ENCODE peak calls at places on chromosomes 12 and 14, in six cellular contexts. L, J, S, C, Z and I are unnamed samples.

GRCh38 chr14:50333010-50333409 is 20.9 kb downstream of the DMAC2L start:
- DNase-seq in L (no peak), J (no peak), S (no peak), C (peak; percentile 37), Z (peak; percentile 34), I (no peak)

GRCh38 chr12:72510772-72511171 is 238.6 kb downstream of the TRHDE start:
- DNase-seq in L (no peak), J (no peak), S (no peak), C (no peak), Z (no peak), I (no peak)

GRCh38 chr14:100537701-100538565 is 49.3 kb downstream of the BEGAIN start:
- DNase-seq in L (no peak), J (no peak), S (peak; percentile 36), C (peak; percentile 17), Z (no peak), I (peak; percentile 13)

GRCh38 chr12:6946033-6946919 is 2.5 kb downstream of the C12orf57 start:
- DNase-seq in L (peak; percentile 97), J (no peak), S (peak; percentile 96), C (peak; percentile 43), Z (no peak), I (peak; percentile 99)

GRCh38 chr12:16526693-16527092 is 79.3 kb downstream of the LMO3 start:
- DNase-seq in L (no peak), J (peak; percentile 37), S (no peak), C (no peak), Z (no peak), I (no peak)

GRCh38 chr14:35687335-35687939 is 121.7 kb downstream of the RALGAPA1 start:
- DNase-seq in L (no peak), J (peak; percentile 70), S (no peak), C (no peak), Z (peak; percentile 62), I (no peak)

GRCh38 chr12:45988259-45988658 is 2.1 kb downstream of the SCAF11 start:
- DNase-seq in L (no peak), J (no peak), S (no peak), C (no peak), Z (no peak), I (no peak)

GRCh38 chr14:104423715-104424405 is 155.7 kb upstream of the C14orf180 start:
- DNase-seq in L (peak; percentile 20), J (no peak), S (no peak), C (no peak), Z (no peak), I (no peak)

GRCh38 chr12:32116897-32117296 is 10.2 kb downstream of the BICD1 start:
- DNase-seq in L (no peak), J (peak; percentile 56), S (no peak), C (no peak), Z (no peak), I (no peak)

GRCh38 chr14:21068521-21069387 is 1.4 kb upstream of the ARHGEF40 start:
- DNase-seq in L (peak; percentile 63), J (peak; percentile 81), S (peak; percentile 67), C (peak; percentile 52), Z (peak; percentile 52), I (peak; percentile 55)

GRCh38 chr14:65993996-65994395 is 492.2 kb upstream of the CCDC196 start:
- DNase-seq in L (no peak), J (no peak), S (no peak), C (no peak), Z (no peak), I (no peak)

GRCh38 chr14:55913324-55914035 is 204.7 kb upstream of the PELI2 start:
- DNase-seq in L (no peak), J (no peak), S (no peak), C (peak; percentile 25), Z (peak; percentile 88), I (no peak)

GRCh38 chr14:96424104-96424989 is 32.4 kb downstream of the AK7 start:
- DNase-seq in L (peak; percentile 38), J (peak; percentile 86), S (peak; percentile 54), C (no peak), Z (peak; percentile 82), I (peak; percentile 37)

GRCh38 chr12:121214855-121215745 is 5.2 kb downstream of the P2RX4 start:
- DNase-seq in L (peak; percentile 59), J (no peak), S (no peak), C (no peak), Z (peak; percentile 76), I (peak; percentile 83)

GRCh38 chr12:122646568-122647220 is 56.5 kb downstream of the HCAR2 start:
- DNase-seq in L (no peak), J (no peak), S (no peak), C (no peak), Z (no peak), I (no peak)

GRCh38 chr14:38339704-38340103 is 83.8 kb upstream of the CLEC14A start:
- DNase-seq in L (no peak), J (no peak), S (no peak), C (no peak), Z (no peak), I (no peak)

GRCh38 chr14:56482306-56482705 is 97.3 kb upstream of the TMEM260 start:
- DNase-seq in L (no peak), J (peak; percentile 53), S (no peak), C (no peak), Z (peak; percentile 16), I (no peak)

GRCh38 chr12:89179983-89180382 is 172.3 kb downstream of the DUSP6 start:
- DNase-seq in L (no peak), J (peak; percentile 87), S (no peak), C (no peak), Z (peak; percentile 91), I (peak; percentile 32)

GRCh38 chr12:15679146-15679545 is 110.0 kb downstream of the EPS8 start:
- DNase-seq in L (no peak), J (no peak), S (no peak), C (no peak), Z (no peak), I (no peak)

GRCh38 chr12:124601699-124602098 is 34.3 kb upstream of the NCOR2 start:
- DNase-seq in L (no peak), J (no peak), S (no peak), C (no peak), Z (no peak), I (no peak)

GRCh38 chr14:56490379-56490778 is 89.2 kb upstream of the TMEM260 start:
- DNase-seq in L (no peak), J (peak; percentile 77), S (no peak), C (no peak), Z (peak; percentile 44), I (no peak)

GRCh38 chr14:96629082-96629481 is 126.9 kb downstream of the PAPOLA start:
- DNase-seq in L (no peak), J (no peak), S (no peak), C (no peak), Z (no peak), I (no peak)

GRCh38 chr14:85217412-85217811 is 312.5 kb upstream of the FLRT2 start:
- DNase-seq in L (no peak), J (no peak), S (no peak), C (no peak), Z (no peak), I (no peak)

GRCh38 chr12:43501705-43502104 is 50.3 kb downstream of the ADAMTS20 start:
- DNase-seq in L (no peak), J (peak; percentile 41), S (no peak), C (no peak), Z (peak; percentile 12), I (no peak)

GRCh38 chr12:82524636-82525035 is 162.1 kb upstream of the TMTC2 start:
- DNase-seq in L (no peak), J (no peak), S (no peak), C (no peak), Z (no peak), I (no peak)

GRCh38 chr12:55712700-55713415 is 3.0 kb upstream of the BLOC1S1 start:
- DNase-seq in L (no peak), J (no peak), S (no peak), C (peak; percentile 13), Z (no peak), I (no peak)

GRCh38 chr14:77979171-77979570 is 179.3 kb downstream of the ADCK1 start:
- DNase-seq in L (no peak), J (no peak), S (no peak), C (no peak), Z (no peak), I (no peak)

GRCh38 chr12:109112720-109113465 is 3.5 kb upstream of the ACACB start:
- DNase-seq in L (no peak), J (no peak), S (no peak), C (no peak), Z (no peak), I (no peak)

GRCh38 chr12:109111775-109112491 is 4.5 kb upstream of the ACACB start:
- DNase-seq in L (peak; percentile 76), J (peak; percentile 75), S (peak; percentile 68), C (peak; percentile 74), Z (peak; percentile 80), I (peak; percentile 66)

GRCh38 chr12:109114644-109115043 is 1.7 kb upstream of the ACACB start:
- DNase-seq in L (no peak), J (no peak), S (no peak), C (no peak), Z (no peak), I (no peak)

GRCh38 chr12:109115404-109115757 is 1.0 kb upstream of the ACACB start:
- DNase-seq in L (no peak), J (no peak), S (no peak), C (no peak), Z (no peak), I (no peak)

GRCh38 chr12:109113661-109114321 is 2.6 kb upstream of the ACACB start:
- DNase-seq in L (no peak), J (no peak), S (no peak), C (no peak), Z (no peak), I (no peak)
- H3K4me1 ChIP-seq in L (peaks cover 67% of the 10 kb centered on the region), J (peaks cover 9% of the 10 kb centered on the region), S (peaks cover 72% of the 10 kb centered on the region), C (peaks cover 34% of the 10 kb centered on the region), Z (peaks cover 12% of the 10 kb centered on the region), I (peaks cover 61% of the 10 kb centered on the region)

GRCh38 chr12:62934799-62935674 is at the start of gene PPM1H:
- DNase-seq in L (peak; percentile 90), J (peak; percentile 33), S (peak; percentile 87), C (peak; percentile 58), Z (peak; percentile 63), I (peak; percentile 91)
- TF ChIP-seq CTCF in L (peak; percentile 19), J (peak; percentile 29), S (peak; percentile 63), C (peak; percentile 37), Z (no peak), I (peak; percentile 78)

GRCh38 chr14:105938959-105939358 is 412.6 kb downstream of the TMEM121 start:
- DNase-seq in L (no peak), J (no peak), S (no peak), C (no peak), Z (no peak), I (no peak)

GRCh38 chr14:105938055-105938863 is 411.9 kb downstream of the TMEM121 start:
- DNase-seq in L (peak; percentile 15), J (no peak), S (no peak), C (no peak), Z (no peak), I (no peak)

GRCh38 chr14:105940534-105941225 is 414.3 kb downstream of the TMEM121 start:
- DNase-seq in L (no peak), J (no peak), S (no peak), C (no peak), Z (no peak), I (no peak)

GRCh38 chr14:105941226-105942166 is 415.1 kb downstream of the TMEM121 start:
- DNase-seq in L (no peak), J (no peak), S (no peak), C (no peak), Z (no peak), I (no peak)

GRCh38 chr14:105939810-105940508 is 413.6 kb downstream of the TMEM121 start:
- DNase-seq in L (peak; percentile 22), J (no peak), S (no peak), C (no peak), Z (no peak), I (no peak)
- H3K9me3 ChIP-seq in L (peaks cover 3% of the 10 kb centered on the region), J (peaks cover 5% of the 10 kb centered on the region), S (peaks cover 28% of the 10 kb centered on the region), C (peaks cover 7% of the 10 kb centered on the region), Z (peaks cover 4% of the 10 kb centered on the region), I (no peaks in the 10 kb centered on the region)

GRCh38 chr12:132496710-132497109 is 6.8 kb downstream of the FBRSL1 start:
- DNase-seq in L (no peak), J (no peak), S (no peak), C (no peak), Z (no peak), I (no peak)
- H3K4me1 ChIP-seq in L (peaks cover 91% of the 10 kb centered on the region), J (peaks cover 7% of the 10 kb centered on the region), S (peaks cover 96% of the 10 kb centered on the region), C (peaks cover 91% of the 10 kb centered on the region), Z (peaks cover under 1% of the 10 kb centered on the region), I (peaks cover 57% of the 10 kb centered on the region)